ENCODE peak calls at places on chromosomes 11 and 22, in ten cellular contexts. A is erythroblast, L is prostate gland, Y is adrenal gland, D is upper lobe of left lung, F is uterus, E is K562, K is transverse colon, P is body of pancreas, Z is A549. I is an unnamed sample.

GRCh38 chr11:120645639-120646038 is 134.1 kb downstream of the GRIK4 start:
- DNase-seq in P (no peak), D (no peak), L (no peak), F (no peak), A (no peak), Z (no peak), E (no peak), K (no peak), Y (no peak), I (no peak)

GRCh38 chr11:128502736-128503135 is 84.6 kb downstream of the ETS1 start:
- DNase-seq in F (no peak), P (no peak), Y (no peak), L (no peak), Z (no peak), E (no peak), D (no peak), K (no peak), A (no peak), I (no peak)

GRCh38 chr11:60953781-60954180 is 1.8 kb upstream of the SLC15A3 start:
- DNase-seq in L (no peak), E (no peak), P (no peak), K (no peak), A (peak), Z (no peak), D (peak), Y (no peak), F (no peak), I (no peak)

GRCh38 chr11:64400096-64400495 is 41.1 kb downstream of the RPS6KA4 start:
- DNase-seq in E (peak), Y (peak), Z (no peak), F (no peak), K (no peak), L (no peak), A (peak), P (no peak), D (no peak), I (no peak)

GRCh38 chr22:19904174-19904856 is 37.3 kb upstream of the COMT start:
- DNase-seq in E (no peak), P (no peak), Z (no peak), L (no peak), Y (no peak), A (no peak), D (no peak), F (no peak), K (no peak), I (no peak)

GRCh38 chr11:714436-714835 is 8.4 kb downstream of the EPS8L2 start:
- DNase-seq in E (no peak), Z (no peak), K (no peak), Y (no peak), D (no peak), L (no peak), F (no peak), P (no peak), A (no peak), I (no peak)

GRCh38 chr22:46087816-46088277 is 62.5 kb upstream of the PPARA start:
- DNase-seq in L (peak), E (peak), K (peak), A (peak), F (peak), Z (no peak), D (peak), P (peak), Y (peak), I (peak)

GRCh38 chr11:95231126-95231880 is at the start of gene SESN3:
- DNase-seq in P (peak), Y (peak), K (peak), L (peak), A (peak), D (peak), E (peak), Z (peak), F (peak), I (peak)

GRCh38 chr11:6557063-6557462 is 46.4 kb downstream of the RRP8 start:
- DNase-seq in P (no peak), Z (no peak), D (no peak), A (no peak), K (no peak), E (no peak), F (no peak), Y (no peak), L (no peak), I (no peak)

GRCh38 chr11:68843052-68843561 is 1.4 kb upstream of the CPT1A start:
- DNase-seq in E (no peak), Z (no peak), F (peak), A (peak), L (no peak), D (peak), K (peak), Y (peak), P (no peak), I (no peak)

GRCh38 chr11:68839953-68840641 is 1.6 kb downstream of the CPT1A start:
- DNase-seq in L (no peak), D (no peak), E (peak), F (no peak), P (no peak), K (peak), A (peak), Y (no peak), Z (no peak), I (no peak)

GRCh38 chr11:68842427-68843051 is 823 bp upstream of the CPT1A start:
- DNase-seq in A (no peak), D (no peak), L (no peak), Z (no peak), K (no peak), P (no peak), E (no peak), Y (no peak), F (no peak), I (no peak)

GRCh38 chr11:68840661-68841653 is 759 bp downstream of the CPT1A start:
- DNase-seq in K (peak), Z (no peak), A (peak), Y (peak), P (peak), D (peak), E (peak), L (peak), F (peak), I (peak)

GRCh38 chr11:68841718-68842426 is at the start of gene CPT1A:
- DNase-seq in L (peak), E (peak), K (peak), Z (peak), D (peak), Y (peak), P (peak), F (peak), A (peak), I (peak)
- TF ChIP-seq POLR2A in L (peak), E (no peak), K (peak), Z (peak), D (peak), Y (peak), P (no peak), F (peak), A (no peak), I (peak)

GRCh38 chr11:65655570-65656332 is 7.0 kb downstream of the RELA start:
- DNase-seq in L (no peak), P (no peak), Y (peak), F (no peak), Z (no peak), D (no peak), A (no peak), K (peak), E (no peak), I (no peak)

GRCh38 chr11:65652511-65653228 is 10.0 kb downstream of the RELA start:
- DNase-seq in Y (peak), A (peak), D (peak), E (peak), K (peak), Z (peak), F (peak), P (peak), L (peak), I (peak)

GRCh38 chr11:65654375-65655349 is 8.1 kb downstream of the RELA start:
- DNase-seq in E (no peak), A (no peak), Z (no peak), K (peak), D (no peak), L (no peak), F (peak), Y (peak), P (peak), I (no peak)

GRCh38 chr11:65651589-65652510 is 10.9 kb downstream of the RELA start:
- DNase-seq in Y (peak), D (peak), Z (no peak), A (peak), P (no peak), K (peak), L (peak), E (peak), F (peak), I (no peak)

DNA sequence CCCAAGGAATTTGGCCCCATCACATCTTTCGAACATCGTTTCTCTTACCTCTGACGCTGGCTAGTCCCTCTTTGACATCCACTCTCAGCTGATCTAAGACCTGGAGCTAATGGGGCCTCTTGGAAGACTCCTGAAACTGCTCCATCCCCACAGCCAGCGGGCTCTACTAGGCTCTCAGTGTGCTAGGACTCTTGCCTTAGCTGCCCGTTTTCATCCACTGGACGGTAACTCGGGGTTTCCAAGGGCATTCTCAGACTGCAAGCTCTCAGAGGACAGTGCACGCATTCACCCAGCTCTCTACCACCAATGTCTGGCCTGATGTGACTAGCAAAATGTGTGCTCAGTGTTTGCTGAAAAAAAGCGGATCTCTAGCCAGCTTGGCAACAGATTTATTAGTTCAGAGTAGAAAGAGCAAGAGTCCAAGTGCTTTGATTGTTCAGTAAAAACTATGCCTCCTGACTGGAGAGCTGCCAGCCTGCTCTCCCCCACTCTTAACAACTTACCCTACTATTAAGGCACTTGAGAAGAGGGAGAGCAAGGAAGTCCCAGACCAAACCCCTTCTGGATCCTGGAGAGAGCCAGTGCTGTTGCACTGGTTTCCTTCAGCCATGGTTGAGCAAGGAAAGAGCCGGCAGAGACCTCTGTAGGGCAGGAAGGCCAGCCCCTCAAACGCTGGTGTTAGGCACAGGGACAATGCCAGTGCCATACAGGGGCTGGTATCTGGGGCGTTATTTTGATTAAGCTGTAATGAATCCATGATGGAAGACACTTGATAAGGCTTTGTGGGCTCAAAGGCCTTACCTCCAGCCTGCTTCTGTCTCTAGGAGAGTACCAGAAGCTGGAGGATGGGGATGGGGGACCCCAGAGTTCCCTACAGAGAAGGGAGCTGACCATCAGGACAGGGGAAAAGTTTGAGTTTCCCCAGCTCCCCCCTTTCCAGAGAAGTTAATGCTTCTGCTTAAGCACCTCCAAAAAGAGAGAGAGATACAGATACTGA is 9.2 kb downstream of the RELA start:
- DNase-seq in Y (peak), F (no peak), Z (no peak), P (peak), A (no peak), K (peak), D (peak), L (peak), E (no peak), I (no peak)
- TF ChIP-seq POLR2A in Y (no peak), F (no peak), Z (no peak), P (no peak), A (peak), K (peak), D (no peak), L (no peak), E (peak), I (no peak)

GRCh38 chr11:66545701-66546367 is at the start of gene ZDHHC24:
- DNase-seq in A (peak), Z (peak), P (peak), Y (peak), K (peak), E (peak), D (peak), L (peak), F (peak), I (peak)
- TF ChIP-seq POLR2A in A (peak), Z (peak), P (peak), Y (peak), K (peak), E (peak), D (peak), L (peak), F (peak), I (no peak)

GRCh38 chr11:62547691-62548281 is 1.2 kb upstream of the AHNAK start:
- DNase-seq in L (peak), Z (peak), Y (no peak), K (no peak), A (no peak), E (no peak), F (peak), P (peak), D (no peak), I (no peak)

GRCh38 chr11:62545437-62546243 is 966 bp downstream of the AHNAK start:
- DNase-seq in F (peak), P (peak), A (peak), Y (peak), L (peak), E (peak), D (peak), Z (peak), K (peak), I (peak)

GRCh38 chr11:62546937-62547625 is 475 bp upstream of the AHNAK start:
- DNase-seq in L (peak), Z (peak), E (no peak), F (peak), D (no peak), Y (no peak), P (no peak), A (no peak), K (peak), I (no peak)

GRCh38 chr11:62544521-62545436 is 1.8 kb downstream of the AHNAK start:
- DNase-seq in L (no peak), A (peak), Y (no peak), K (peak), F (no peak), P (peak), E (peak), Z (peak), D (no peak), I (no peak)

DNA sequence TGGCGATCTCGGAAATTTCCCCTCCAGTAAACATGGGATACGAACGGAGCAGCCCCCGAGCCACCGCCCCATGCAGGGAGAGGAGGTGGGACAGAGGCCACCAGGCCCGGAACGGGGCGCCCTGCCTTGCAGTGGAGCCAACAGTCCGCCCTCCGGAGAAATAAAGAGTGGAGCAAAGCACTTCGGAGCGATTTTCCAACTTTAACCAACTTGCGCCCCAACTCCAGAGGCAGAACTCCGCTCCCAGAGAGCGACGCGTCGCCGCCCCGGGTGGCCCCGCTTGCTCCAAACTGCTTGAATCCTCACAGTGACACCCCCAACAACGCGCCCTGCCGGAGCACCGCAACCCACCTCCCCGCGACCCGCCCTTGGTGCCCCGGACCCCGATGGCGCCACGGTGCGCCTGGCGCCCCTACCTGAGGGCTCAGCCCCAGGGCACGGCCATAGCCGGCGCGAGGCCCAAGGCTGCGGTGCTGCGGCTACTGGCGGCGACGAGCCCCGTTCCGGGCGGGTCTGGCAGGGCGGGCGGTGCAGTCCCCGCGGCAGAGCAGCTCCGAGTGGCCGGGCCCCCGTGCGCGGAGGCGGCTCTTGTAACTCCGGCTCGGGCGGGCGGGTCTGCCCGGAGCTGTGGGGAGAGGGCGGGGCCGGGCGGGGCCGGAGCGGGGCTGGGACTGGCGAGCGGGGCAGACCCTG is at the start of gene AHNAK:
- DNase-seq in P (peak), Y (peak), F (peak), K (peak), Z (peak), E (peak), A (peak), L (peak), D (peak), I (peak)
- TF ChIP-seq POLR2A in P (peak), Y (peak), F (peak), K (peak), Z (peak), E (peak), A (no peak), L (peak), D (peak), I (peak)

GRCh38 chr22:39098576-39098975 is 1.5 kb downstream of the APOBEC3H start:
- DNase-seq in F (no peak), A (no peak), D (no peak), L (no peak), P (no peak), Z (no peak), E (no peak), K (no peak), Y (no peak), I (no peak)

GRCh38 chr22:39094717-39095389 is 2.2 kb upstream of the APOBEC3H start:
- DNase-seq in Z (no peak), E (no peak), F (no peak), A (no peak), D (no peak), Y (no peak), P (no peak), K (no peak), L (no peak), I (no peak)

GRCh38 chr22:39095971-39096370 is 1.1 kb upstream of the APOBEC3H start:
- DNase-seq in Z (no peak), P (no peak), F (no peak), D (no peak), A (no peak), Y (no peak), L (no peak), K (no peak), E (no peak), I (no peak)

GRCh38 chr22:39098026-39098425 is 982 bp downstream of the APOBEC3H start:
- DNase-seq in Y (no peak), D (no peak), E (no peak), A (no peak), Z (no peak), P (no peak), L (no peak), K (no peak), F (no peak), I (no peak)

DNA sequence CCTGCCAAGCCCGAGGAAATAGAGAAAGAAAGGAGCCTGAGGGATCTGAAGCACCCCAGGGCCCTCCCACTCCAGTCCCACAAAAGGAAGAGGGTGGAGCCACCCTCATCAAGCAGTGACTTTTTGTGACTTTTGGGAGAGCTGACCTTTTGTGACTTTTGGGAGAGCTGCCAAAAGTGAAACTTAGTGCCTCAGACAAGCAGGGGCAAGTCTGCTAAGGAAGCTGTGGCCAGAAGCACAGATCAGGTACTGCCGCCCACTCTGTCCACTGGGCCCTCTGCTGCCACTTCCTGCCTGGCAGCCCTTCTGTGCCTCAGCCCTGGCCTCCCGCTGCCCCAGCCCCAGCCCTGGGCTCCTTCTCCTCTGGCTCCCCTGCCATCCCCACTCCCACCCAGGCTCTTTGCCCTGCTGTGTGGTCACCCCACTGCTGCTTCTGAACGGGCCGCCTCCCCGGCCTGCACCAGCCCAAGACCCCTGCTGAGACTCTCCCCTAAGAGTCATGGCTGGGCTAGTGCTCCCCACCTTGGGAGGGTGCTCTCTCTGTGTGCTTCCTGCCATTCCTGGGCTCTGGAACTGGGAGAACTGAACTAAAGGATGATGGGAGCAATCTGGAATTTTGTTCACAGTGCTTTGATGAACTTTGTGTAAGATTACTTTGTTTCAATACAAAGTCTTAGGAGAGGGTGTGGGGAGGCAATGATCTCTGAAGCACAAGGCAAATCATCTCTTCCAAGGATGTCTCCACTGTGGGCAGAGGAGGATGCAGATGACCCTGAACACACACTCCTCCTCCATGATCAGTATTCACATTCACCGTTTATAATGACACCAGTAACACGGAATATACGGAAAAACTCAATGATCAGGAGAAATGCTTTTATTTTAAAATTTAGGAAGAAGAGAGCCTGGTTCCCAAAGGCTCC is at the start of gene APOBEC3H:
- DNase-seq in K (peak), F (no peak), E (peak), D (peak), L (peak), P (no peak), Z (no peak), A (peak), Y (no peak), I (no peak)
- TF ChIP-seq POLR2A in K (no peak), F (no peak), E (no peak), D (no peak), L (no peak), P (no peak), Z (no peak), A (no peak), Y (no peak), I (no peak)

DNA sequence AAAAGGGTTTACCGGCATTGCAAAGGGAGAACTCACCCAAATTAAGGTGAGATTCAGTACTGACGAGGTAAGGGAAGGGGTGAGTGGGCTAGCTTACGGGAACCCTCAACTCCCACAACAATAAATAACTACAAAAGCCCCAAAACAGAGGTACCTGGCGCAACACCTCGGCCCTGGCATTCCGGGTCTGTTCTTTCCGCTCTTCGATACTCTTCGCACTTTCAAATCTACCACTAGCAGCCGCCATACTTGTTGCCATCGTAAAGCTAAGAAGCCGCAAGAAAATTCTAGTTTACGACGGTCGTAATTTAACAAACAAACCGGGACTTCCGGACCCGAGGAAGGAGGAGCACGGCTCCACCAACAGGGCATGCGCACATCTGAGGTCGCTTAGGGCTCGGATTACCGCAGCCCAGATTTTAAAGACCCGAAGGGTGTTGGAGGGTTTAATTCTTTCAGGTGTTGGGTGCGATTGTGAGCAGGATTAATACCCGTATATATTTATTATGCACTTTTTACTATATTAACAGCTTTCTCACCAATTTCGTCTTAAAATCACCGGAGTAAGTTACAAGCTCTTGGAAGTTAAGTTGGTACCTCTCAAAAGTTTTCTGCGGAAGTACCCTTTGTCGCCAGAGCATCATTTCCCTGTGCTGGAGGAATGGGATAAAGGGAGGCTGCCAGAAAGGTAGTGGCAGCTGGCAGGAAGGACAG is at the start of gene CWF19L2:
- DNase-seq in F (peak), L (peak), E (peak), K (peak), D (peak), Y (peak), A (peak), P (peak), Z (peak), I (peak)
- TF ChIP-seq POLR2A in F (no peak), L (no peak), E (peak), K (peak), D (no peak), Y (no peak), A (peak), P (peak), Z (peak), I (peak)

I was measured in tibial nerve.